ENCODE peak calls at places on chromosomes 2 and 18, in four cellular contexts. One of them, this sample, is unnamed. For H3K27me3, the result is how much of the 10 kb centered on the place peaks cover.

GRCh38 chr2:128536925-128537620 is 218.4 kb upstream of the HS6ST1 start:
- DNase-seq in GM23338: peak
- DNase-seq in HepG2: peak
- DNase-seq in SK-N-SH: no peak
- DNase-seq in this sample: no peak

GRCh38 chr2:178225011-178225817 is 30.9 kb downstream of the OSBPL6 start:
- DNase-seq in GM23338: no peak
- DNase-seq in HepG2: no peak
- DNase-seq in SK-N-SH: no peak
- DNase-seq in this sample: no peak

GRCh38 chr2:62149708-62150107 is 46.2 kb upstream of the B3GNT2 start:
- DNase-seq in GM23338: no peak
- DNase-seq in HepG2: no peak
- DNase-seq in SK-N-SH: peak
- DNase-seq in this sample: no peak

GRCh38 chr18:22170421-22171262 is 1.3 kb downstream of the GATA6 start:
- DNase-seq in GM23338: peak
- DNase-seq in HepG2: peak
- DNase-seq in SK-N-SH: peak
- DNase-seq in this sample: peak

GRCh38 chr2:97736185-97736584 is 22.8 kb downstream of the ZAP70 start:
- DNase-seq in GM23338: no peak
- DNase-seq in HepG2: no peak
- DNase-seq in SK-N-SH: no peak
- DNase-seq in this sample: no peak

GRCh38 chr18:9042766-9043481 is 59.6 kb upstream of the NDUFV2 start:
- DNase-seq in GM23338: no peak
- DNase-seq in HepG2: no peak
- DNase-seq in SK-N-SH: no peak
- DNase-seq in this sample: no peak

GRCh38 chr2:26646986-26647672 is 6.0 kb upstream of the CIB4 start:
- DNase-seq in GM23338: no peak
- DNase-seq in HepG2: no peak
- DNase-seq in SK-N-SH: no peak
- DNase-seq in this sample: no peak

GRCh38 chr18:54740146-54740844 is 88.0 kb upstream of the RAB27B start:
- DNase-seq in GM23338: no peak
- DNase-seq in HepG2: no peak
- DNase-seq in SK-N-SH: no peak
- DNase-seq in this sample: no peak

GRCh38 chr2:55891671-55892071 is 31.9 kb downstream of the EFEMP1 start:
- DNase-seq in GM23338: no peak
- DNase-seq in HepG2: no peak
- DNase-seq in SK-N-SH: no peak
- DNase-seq in this sample: no peak

GRCh38 chr2:189014426-189015138 is 40.4 kb downstream of the COL3A1 start:
- DNase-seq in GM23338: no peak
- DNase-seq in HepG2: no peak
- DNase-seq in SK-N-SH: no peak
- DNase-seq in this sample: no peak

GRCh38 chr18:67104700-67105284 is 411.7 kb downstream of the DSEL start:
- DNase-seq in GM23338: peak
- DNase-seq in HepG2: peak
- DNase-seq in SK-N-SH: peak
- DNase-seq in this sample: peak

GRCh38 chr18:80112623-80113248 is 3.7 kb downstream of the ADNP2 start:
- DNase-seq in GM23338: no peak
- DNase-seq in HepG2: peak
- DNase-seq in SK-N-SH: no peak
- DNase-seq in this sample: no peak

GRCh38 chr2:133421516-133422324 is 146.5 kb downstream of the NCKAP5 start:
- DNase-seq in GM23338: peak
- DNase-seq in HepG2: peak
- DNase-seq in SK-N-SH: peak
- DNase-seq in this sample: no peak

GRCh38 chr2:134410831-134411231 is 157.0 kb downstream of the MGAT5 start:
- DNase-seq in GM23338: no peak
- DNase-seq in HepG2: no peak
- DNase-seq in SK-N-SH: no peak
- DNase-seq in this sample: no peak

GRCh38 chr2:121207494-121207893 is 77.5 kb downstream of the TFCP2L1 start:
- DNase-seq in GM23338: no peak
- DNase-seq in HepG2: no peak
- DNase-seq in SK-N-SH: no peak
- DNase-seq in this sample: no peak

GRCh38 chr2:233689031-233689430 is 3.7 kb upstream of the UGT1A6 start:
- DNase-seq in GM23338: no peak
- DNase-seq in HepG2: no peak
- DNase-seq in SK-N-SH: no peak
- DNase-seq in this sample: no peak

GRCh38 chr2:197391220-197391717 is 43.6 kb downstream of the SF3B1 start:
- DNase-seq in GM23338: no peak
- DNase-seq in HepG2: no peak
- DNase-seq in SK-N-SH: no peak
- DNase-seq in this sample: no peak
- TF ChIP-seq POLR2AphosphoS5 in GM23338: no peak
- TF ChIP-seq POLR2AphosphoS5 in HepG2: peak
- TF ChIP-seq POLR2AphosphoS5 in SK-N-SH: no peak
- TF ChIP-seq POLR2AphosphoS5 in this sample: no peak

GRCh38 chr18:12253517-12254136 is 534 bp upstream of the CIDEA start:
- DNase-seq in GM23338: peak
- DNase-seq in HepG2: no peak
- DNase-seq in SK-N-SH: no peak
- DNase-seq in this sample: no peak
- H3K27me3 ChIP-seq in GM23338: half or more
- H3K27me3 ChIP-seq in HepG2: under half
- H3K27me3 ChIP-seq in SK-N-SH: half or more
- H3K27me3 ChIP-seq in this sample: under half

GRCh38 chr18:55839350-55839749 is 251.4 kb upstream of the TCF4 start:
- DNase-seq in GM23338: no peak
- DNase-seq in HepG2: no peak
- DNase-seq in SK-N-SH: no peak
- DNase-seq in this sample: no peak

GRCh38 chr18:55830490-55830889 is 242.5 kb upstream of the TCF4 start:
- DNase-seq in GM23338: peak
- DNase-seq in HepG2: no peak
- DNase-seq in SK-N-SH: no peak
- DNase-seq in this sample: no peak

GRCh38 chr18:55838841-55839240 is 250.8 kb upstream of the TCF4 start:
- DNase-seq in GM23338: no peak
- DNase-seq in HepG2: no peak
- DNase-seq in SK-N-SH: no peak
- DNase-seq in this sample: no peak

GRCh38 chr18:55838322-55838721 is 250.3 kb upstream of the TCF4 start:
- DNase-seq in GM23338: no peak
- DNase-seq in HepG2: no peak
- DNase-seq in SK-N-SH: no peak
- DNase-seq in this sample: no peak

DNA sequence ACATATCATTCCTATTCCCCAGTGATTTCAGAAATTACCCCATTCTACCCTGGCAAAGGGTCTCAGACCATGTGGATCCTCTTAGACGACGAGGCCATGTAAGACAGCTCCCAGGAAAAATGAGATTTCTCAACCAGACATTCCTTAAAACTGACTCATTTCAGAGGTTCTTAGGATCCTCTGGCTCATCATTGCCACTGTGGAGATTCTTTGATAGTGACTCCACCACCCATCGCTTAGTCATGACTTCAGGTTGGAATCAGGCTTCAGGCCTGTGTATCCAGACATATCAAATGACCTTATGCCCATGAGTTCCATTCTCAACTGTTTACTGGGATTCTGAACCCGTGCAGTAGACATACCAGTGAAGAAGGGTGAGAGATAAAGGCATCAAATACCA is 245.6 kb upstream of the TCF4 start:
- DNase-seq in GM23338: no peak
- DNase-seq in HepG2: no peak
- DNase-seq in SK-N-SH: no peak
- DNase-seq in this sample: no peak
- H3K27ac ChIP-seq in GM23338: no peak
- H3K27ac ChIP-seq in HepG2: no peak
- H3K27ac ChIP-seq in SK-N-SH: peak
- H3K27ac ChIP-seq in this sample: no peak

GRCh38 chr2:149787206-149787605 is 199.6 kb upstream of the MMADHC start:
- DNase-seq in GM23338: no peak
- DNase-seq in HepG2: no peak
- DNase-seq in SK-N-SH: no peak
- DNase-seq in this sample: no peak

GRCh38 chr2:149782566-149782965 is 195.0 kb upstream of the MMADHC start:
- DNase-seq in GM23338: no peak
- DNase-seq in HepG2: no peak
- DNase-seq in SK-N-SH: no peak
- DNase-seq in this sample: no peak

GRCh38 chr2:149781263-149781808 is 193.8 kb upstream of the MMADHC start:
- DNase-seq in GM23338: no peak
- DNase-seq in HepG2: no peak
- DNase-seq in SK-N-SH: no peak
- DNase-seq in this sample: peak

DNA sequence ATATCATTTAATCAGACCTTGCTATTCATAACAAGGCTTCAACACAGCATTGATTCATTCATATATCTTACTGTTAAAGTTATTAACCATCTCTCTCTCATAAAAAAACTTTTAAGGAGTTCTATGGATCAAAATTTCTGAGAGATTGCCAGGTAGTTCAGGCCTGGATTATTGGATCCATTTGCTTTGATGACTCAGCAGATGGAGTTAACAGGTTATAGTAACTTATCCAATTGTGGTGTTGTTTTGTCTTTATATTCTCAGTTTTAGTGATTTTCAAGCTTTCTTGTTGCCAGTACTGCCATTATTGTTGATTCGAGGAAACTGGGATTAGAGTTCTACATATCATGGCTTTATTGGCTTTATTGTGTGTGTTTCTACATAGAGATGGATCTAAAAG is 195.7 kb upstream of the MMADHC start:
- DNase-seq in GM23338: no peak
- DNase-seq in HepG2: no peak
- DNase-seq in SK-N-SH: no peak
- DNase-seq in this sample: no peak
- TF ChIP-seq POLR2AphosphoS5 in GM23338: no peak
- TF ChIP-seq POLR2AphosphoS5 in HepG2: no peak
- TF ChIP-seq POLR2AphosphoS5 in SK-N-SH: no peak
- TF ChIP-seq POLR2AphosphoS5 in this sample: no peak

DNA sequence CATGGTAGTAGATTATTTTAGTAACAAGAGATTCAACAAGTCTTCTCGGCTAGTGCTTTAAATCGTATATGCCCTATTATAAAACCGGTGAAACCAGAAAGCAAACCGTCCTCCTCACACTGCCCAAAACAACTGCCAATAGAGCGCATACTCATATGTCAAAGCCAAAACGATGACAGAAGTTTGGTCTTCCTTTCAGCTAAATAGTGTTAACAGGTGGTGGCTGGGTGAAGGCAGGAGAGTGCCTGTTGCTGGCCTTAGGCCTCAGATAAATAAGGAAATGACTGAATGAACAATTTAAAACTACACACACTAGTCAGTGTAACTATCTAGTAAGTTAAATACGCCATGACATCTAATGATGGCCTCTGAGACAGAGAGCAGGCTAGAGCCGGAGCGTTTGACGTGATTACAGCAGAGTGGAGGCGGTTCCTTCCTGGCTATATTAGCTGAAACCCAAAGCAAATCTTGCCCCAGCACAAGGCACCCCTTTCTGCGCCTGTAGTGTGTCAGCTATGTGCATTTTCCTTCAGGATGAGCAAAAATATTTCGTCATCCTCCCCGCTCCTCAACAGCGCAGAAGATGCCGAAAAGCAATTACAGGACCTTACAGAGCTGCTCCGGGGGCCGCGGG is 1.6 kb downstream of the LONRF2 start:
- DNase-seq in GM23338: no peak
- DNase-seq in HepG2: no peak
- DNase-seq in SK-N-SH: peak
- DNase-seq in this sample: peak
- H3K27me3 ChIP-seq in GM23338: half or more
- H3K27me3 ChIP-seq in HepG2: under half
- H3K27me3 ChIP-seq in SK-N-SH: under half
- H3K27me3 ChIP-seq in this sample: under half